ENCODE peak calls at places on chromosomes 6 and 20, in four cellular contexts. One of them, this sample, is unnamed.

GRCh38 chr6:11194399-11195274 is 37.8 kb downstream of the NEDD9 start:
- DNase-seq in IMR-90: peak
- DNase-seq in neuronal stem cell: no peak
- DNase-seq in H9: no peak
- DNase-seq in this sample: peak

GRCh38 chr6:26411751-26412150 is 9.7 kb downstream of the BTN3A1 start:
- DNase-seq in neuronal stem cell: no peak
- DNase-seq in H9: no peak
- DNase-seq in IMR-90: peak
- DNase-seq in this sample: no peak

GRCh38 chr6:4727671-4728435 is 48.4 kb upstream of the CDYL start:
- DNase-seq in neuronal stem cell: no peak
- DNase-seq in H9: no peak
- DNase-seq in IMR-90: no peak
- DNase-seq in this sample: peak

GRCh38 chr20:44747166-44748004 is 1.7 kb downstream of the KCNK15 start:
- DNase-seq in IMR-90: peak
- DNase-seq in H9: peak
- DNase-seq in neuronal stem cell: peak
- DNase-seq in this sample: peak

GRCh38 chr6:35473075-35473848 is 5.1 kb downstream of the RPL10A start:
- DNase-seq in H9: peak
- DNase-seq in IMR-90: no peak
- DNase-seq in neuronal stem cell: no peak
- DNase-seq in this sample: no peak

GRCh38 chr6:55937227-55937626 is 61.8 kb upstream of the BMP5 start:
- DNase-seq in H9: no peak
- DNase-seq in neuronal stem cell: no peak
- DNase-seq in IMR-90: no peak
- DNase-seq in this sample: no peak

GRCh38 chr6:40779399-40779798 is 192.2 kb upstream of the LRFN2 start:
- DNase-seq in H9: no peak
- DNase-seq in IMR-90: peak
- DNase-seq in neuronal stem cell: no peak
- DNase-seq in this sample: peak

GRCh38 chr6:132122871-132123270 is 171.7 kb upstream of the CCN2 start:
- DNase-seq in neuronal stem cell: no peak
- DNase-seq in H9: no peak
- DNase-seq in IMR-90: peak
- DNase-seq in this sample: peak

GRCh38 chr6:131534654-131534956 is 38.4 kb upstream of the ARG1 start:
- DNase-seq in IMR-90: no peak
- DNase-seq in H9: no peak
- DNase-seq in neuronal stem cell: no peak
- DNase-seq in this sample: no peak

GRCh38 chr6:39263299-39264037 is 34.2 kb upstream of the KCNK5 start:
- DNase-seq in neuronal stem cell: no peak
- DNase-seq in IMR-90: no peak
- DNase-seq in H9: no peak
- DNase-seq in this sample: no peak

GRCh38 chr6:43945778-43946100 is 175.7 kb downstream of the VEGFA start:
- DNase-seq in neuronal stem cell: no peak
- DNase-seq in H9: no peak
- DNase-seq in IMR-90: no peak
- DNase-seq in this sample: no peak

GRCh38 chr6:8556370-8557018 is 121.1 kb upstream of the SLC35B3 start:
- DNase-seq in IMR-90: peak
- DNase-seq in H9: no peak
- DNase-seq in neuronal stem cell: no peak
- DNase-seq in this sample: peak

GRCh38 chr6:14250573-14250972 is 133.0 kb downstream of the CD83 start:
- DNase-seq in IMR-90: no peak
- DNase-seq in H9: no peak
- DNase-seq in neuronal stem cell: no peak
- DNase-seq in this sample: no peak

GRCh38 chr6:130518588-130518987 is 152.8 kb downstream of the TMEM200A start:
- DNase-seq in H9: no peak
- DNase-seq in neuronal stem cell: no peak
- DNase-seq in IMR-90: no peak
- DNase-seq in this sample: no peak

GRCh38 chr6:41464481-41464880 is 81.7 kb upstream of the FOXP4 start:
- DNase-seq in H9: no peak
- DNase-seq in neuronal stem cell: no peak
- DNase-seq in IMR-90: peak
- DNase-seq in this sample: no peak

GRCh38 chr6:43826739-43827138 is 56.7 kb downstream of the VEGFA start:
- DNase-seq in H9: no peak
- DNase-seq in neuronal stem cell: no peak
- DNase-seq in IMR-90: no peak
- DNase-seq in this sample: no peak

GRCh38 chr6:167349816-167350215 is 24.9 kb downstream of the TTLL2 start:
- DNase-seq in H9: no peak
- DNase-seq in neuronal stem cell: no peak
- DNase-seq in IMR-90: no peak
- DNase-seq in this sample: no peak

GRCh38 chr20:54477134-54477533 is 1.7 kb downstream of the DOK5 start:
- DNase-seq in neuronal stem cell: no peak
- DNase-seq in IMR-90: no peak
- DNase-seq in H9: no peak
- DNase-seq in this sample: no peak

GRCh38 chr20:54476336-54476928 is 1.0 kb downstream of the DOK5 start:
- DNase-seq in IMR-90: no peak
- DNase-seq in neuronal stem cell: no peak
- DNase-seq in H9: no peak
- DNase-seq in this sample: no peak

GRCh38 chr20:54474046-54474445 is 1.3 kb upstream of the DOK5 start:
- DNase-seq in H9: no peak
- DNase-seq in IMR-90: no peak
- DNase-seq in neuronal stem cell: no peak
- DNase-seq in this sample: no peak

GRCh38 chr20:54474866-54475265 is 527 bp upstream of the DOK5 start:
- DNase-seq in IMR-90: no peak
- DNase-seq in H9: no peak
- DNase-seq in neuronal stem cell: no peak
- DNase-seq in this sample: no peak

GRCh38 chr20:54475334-54476287 is at the start of gene DOK5:
- DNase-seq in neuronal stem cell: no peak
- DNase-seq in H9: peak
- DNase-seq in IMR-90: peak
- DNase-seq in this sample: no peak
- H3K18ac ChIP-seq in neuronal stem cell: peak
- H3K18ac ChIP-seq in H9: peak
- H3K18ac ChIP-seq in IMR-90: no peak
- H3K18ac ChIP-seq in this sample: no peak

GRCh38 chr20:10375191-10375590 is 58.8 kb downstream of the MKKS start:
- DNase-seq in IMR-90: no peak
- DNase-seq in H9: no peak
- DNase-seq in neuronal stem cell: no peak
- DNase-seq in this sample: no peak

GRCh38 chr20:10381477-10381876 is 52.5 kb downstream of the MKKS start:
- DNase-seq in H9: no peak
- DNase-seq in neuronal stem cell: no peak
- DNase-seq in IMR-90: no peak
- DNase-seq in this sample: no peak

GRCh38 chr20:10379761-10380160 is 54.3 kb downstream of the MKKS start:
- DNase-seq in IMR-90: no peak
- DNase-seq in H9: no peak
- DNase-seq in neuronal stem cell: no peak
- DNase-seq in this sample: no peak

GRCh38 chr20:10374036-10374435 is 60.0 kb downstream of the MKKS start:
- DNase-seq in IMR-90: no peak
- DNase-seq in neuronal stem cell: no peak
- DNase-seq in H9: no peak
- DNase-seq in this sample: no peak

GRCh38 chr20:10376271-10377075 is 57.5 kb downstream of the MKKS start:
- DNase-seq in H9: no peak
- DNase-seq in neuronal stem cell: no peak
- DNase-seq in IMR-90: peak
- DNase-seq in this sample: peak
- H2BK120ac ChIP-seq in H9: no peak
- H2BK120ac ChIP-seq in neuronal stem cell: no peak
- H2BK120ac ChIP-seq in IMR-90: peak
- H2BK120ac ChIP-seq in this sample: no peak

GRCh38 chr6:165556116-165556843 is 106.8 kb downstream of the PDE10A start:
- DNase-seq in IMR-90: peak
- DNase-seq in H9: no peak
- DNase-seq in neuronal stem cell: no peak
- DNase-seq in this sample: peak
- H3K18ac ChIP-seq in IMR-90: no peak
- H3K18ac ChIP-seq in H9: no peak
- H3K18ac ChIP-seq in neuronal stem cell: no peak
- H3K18ac ChIP-seq in this sample: no peak

GRCh38 chr20:19995220-19995863 is 21.8 kb upstream of the NAA20 start:
- DNase-seq in neuronal stem cell: no peak
- DNase-seq in IMR-90: peak
- DNase-seq in H9: no peak
- DNase-seq in this sample: peak

GRCh38 chr20:19998990-19999705 is 18.0 kb upstream of the NAA20 start:
- DNase-seq in H9: no peak
- DNase-seq in neuronal stem cell: no peak
- DNase-seq in IMR-90: no peak
- DNase-seq in this sample: no peak

GRCh38 chr20:19993937-19994667 is 23.1 kb upstream of the NAA20 start:
- DNase-seq in neuronal stem cell: no peak
- DNase-seq in H9: no peak
- DNase-seq in IMR-90: peak
- DNase-seq in this sample: peak

GRCh38 chr20:20000223-20000968 is 16.8 kb upstream of the NAA20 start:
- DNase-seq in H9: no peak
- DNase-seq in IMR-90: no peak
- DNase-seq in neuronal stem cell: no peak
- DNase-seq in this sample: no peak

DNA sequence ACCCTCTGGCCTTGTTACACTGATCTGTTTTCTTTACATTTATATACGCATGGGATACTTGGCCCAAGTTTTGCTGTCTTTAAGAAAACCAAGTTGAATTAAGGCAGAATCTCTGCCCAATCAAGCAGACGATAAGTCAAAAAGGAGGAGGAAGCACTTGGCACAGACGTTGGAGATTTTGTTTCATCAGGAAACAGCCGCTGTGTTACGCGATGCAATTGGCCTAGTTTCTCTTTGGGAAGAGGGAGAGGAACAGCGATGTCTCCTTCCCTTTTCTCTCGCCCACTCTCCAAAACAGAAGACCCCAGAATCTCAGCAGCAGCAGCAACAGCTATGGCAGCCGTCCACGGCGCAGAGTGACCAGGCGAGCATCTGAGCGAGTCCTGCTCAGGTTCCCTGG is 20.2 kb upstream of the NAA20 start:
- DNase-seq in IMR-90: no peak
- DNase-seq in H9: no peak
- DNase-seq in neuronal stem cell: no peak
- DNase-seq in this sample: no peak
- H2BK120ac ChIP-seq in IMR-90: no peak
- H2BK120ac ChIP-seq in H9: no peak
- H2BK120ac ChIP-seq in neuronal stem cell: no peak
- H2BK120ac ChIP-seq in this sample: no peak

DNA sequence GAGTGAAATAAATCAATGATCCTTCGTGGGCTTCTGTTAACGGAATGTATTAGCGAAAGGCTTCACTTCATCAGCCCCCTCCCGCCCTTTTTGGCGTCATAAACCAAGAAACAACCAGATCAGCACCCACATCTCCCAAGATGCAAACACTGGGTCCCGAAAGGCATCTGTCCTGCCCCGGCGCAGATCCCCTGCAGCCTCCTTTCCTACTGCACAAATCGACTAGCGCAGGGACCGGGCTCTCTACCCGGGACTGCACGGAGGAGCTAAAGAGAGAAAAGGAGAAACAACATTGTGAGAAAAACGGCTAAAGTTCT is 553 bp upstream of the FAM135A start:
- DNase-seq in neuronal stem cell: no peak
- DNase-seq in H9: no peak
- DNase-seq in IMR-90: no peak
- DNase-seq in this sample: no peak
- H3K18ac ChIP-seq in neuronal stem cell: peak
- H3K18ac ChIP-seq in H9: peak
- H3K18ac ChIP-seq in IMR-90: peak
- H3K18ac ChIP-seq in this sample: peak

GRCh38 chr6:73704260-73704659 is 8.3 kb downstream of the CD109 start:
- DNase-seq in H9: no peak
- DNase-seq in neuronal stem cell: no peak
- DNase-seq in IMR-90: peak
- DNase-seq in this sample: peak
- H2BK120ac ChIP-seq in H9: no peak
- H2BK120ac ChIP-seq in neuronal stem cell: no peak
- H2BK120ac ChIP-seq in IMR-90: peak
- H2BK120ac ChIP-seq in this sample: no peak

GRCh38 chr6:90450268-90450953 is 136.5 kb downstream of the MAP3K7 start:
- DNase-seq in neuronal stem cell: no peak
- DNase-seq in H9: no peak
- DNase-seq in IMR-90: no peak
- DNase-seq in this sample: no peak
- H3K18ac ChIP-seq in neuronal stem cell: no peak
- H3K18ac ChIP-seq in H9: no peak
- H3K18ac ChIP-seq in IMR-90: no peak
- H3K18ac ChIP-seq in this sample: no peak

GRCh38 chr20:32667030-32667429 is 6.7 kb downstream of the C20orf203 start:
- DNase-seq in IMR-90: no peak
- DNase-seq in neuronal stem cell: no peak
- DNase-seq in H9: no peak
- DNase-seq in this sample: no peak
- H2BK120ac ChIP-seq in IMR-90: no peak
- H2BK120ac ChIP-seq in neuronal stem cell: no peak
- H2BK120ac ChIP-seq in H9: no peak
- H2BK120ac ChIP-seq in this sample: no peak

GRCh38 chr6:15623282-15624116 is 39.3 kb downstream of the DTNBP1 start:
- DNase-seq in H9: no peak
- DNase-seq in neuronal stem cell: no peak
- DNase-seq in IMR-90: peak
- DNase-seq in this sample: peak
- H3K18ac ChIP-seq in H9: no peak
- H3K18ac ChIP-seq in neuronal stem cell: no peak
- H3K18ac ChIP-seq in IMR-90: peak
- H3K18ac ChIP-seq in this sample: no peak

DNA sequence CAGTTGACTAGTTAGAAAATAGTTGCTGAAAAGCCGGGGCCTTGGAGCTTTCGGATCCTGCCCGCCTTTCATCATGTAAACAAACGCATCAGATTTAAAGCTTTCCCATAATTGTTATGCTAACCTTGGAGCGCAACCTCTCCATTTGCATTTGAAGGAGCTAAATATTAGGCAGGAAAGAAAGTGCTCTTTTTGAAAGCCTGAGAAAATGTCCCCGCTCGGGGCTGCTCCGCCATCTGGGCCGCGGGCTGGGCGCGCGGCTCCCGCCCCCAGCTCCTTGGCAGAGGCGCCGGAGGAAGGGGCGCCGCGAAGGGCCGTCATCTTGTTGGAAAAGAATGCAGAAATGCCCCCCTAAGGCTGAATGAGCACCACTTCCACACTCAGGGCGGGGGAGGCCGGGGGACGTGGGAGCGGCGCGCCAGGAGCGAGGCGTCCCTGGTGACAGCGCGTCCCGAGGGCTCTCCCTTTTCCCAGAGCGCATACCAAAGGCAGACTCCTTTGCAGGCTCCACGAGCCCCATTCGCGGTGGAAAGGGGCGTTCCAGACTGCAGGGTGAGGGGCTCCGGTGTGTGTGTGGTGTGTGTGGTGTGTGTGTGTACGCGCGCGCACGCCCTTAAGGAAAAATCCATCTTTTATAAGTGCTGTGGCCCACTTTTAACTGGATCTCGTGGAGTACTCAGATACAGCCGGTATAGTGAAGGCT is 145.6 kb upstream of the ID4 start:
- DNase-seq in IMR-90: no peak
- DNase-seq in H9: peak
- DNase-seq in neuronal stem cell: peak
- DNase-seq in this sample: no peak
- H2BK120ac ChIP-seq in IMR-90: no peak
- H2BK120ac ChIP-seq in H9: no peak
- H2BK120ac ChIP-seq in neuronal stem cell: no peak
- H2BK120ac ChIP-seq in this sample: no peak